ENCODE peak calls at places on chromosome 1, in five cellular contexts. F is nephron progenitor cell; J is stimulated activated CD8-positive, alpha-beta memory T cell treated with anti-CD3 and anti-CD28 coated beads, Interleukin-15, amount 100 ng/mL, for 1 hour; H is substantia nigra; B is T follicular helper cell. E is an unnamed sample.

GRCh38 chr1:44276006-44276405 is 62.7 kb downstream of the DMAP1 start:
- DNase-seq in B (no peak), H (no peak), J (no peak), F (no peak), E (no peak)

GRCh38 chr1:218851601-218852000 is 322.1 kb upstream of the LYPLAL1 start:
- DNase-seq in B (no peak), H (no peak), J (no peak), F (no peak), E (no peak)

GRCh38 chr1:39489567-39490239 is 1.7 kb upstream of the BMP8A start:
- DNase-seq in F (no peak), H (no peak), J (no peak), B (no peak), E (no peak)

GRCh38 chr1:18001725-18002124 is 105.9 kb upstream of the IGSF21 start:
- DNase-seq in F (no peak), B (no peak), H (no peak), J (no peak), E (no peak)

GRCh38 chr1:230744382-230744781 is 2.8 kb upstream of the CAPN9 start:
- DNase-seq in B (no peak), F (no peak), H (no peak), J (no peak), E (no peak)

GRCh38 chr1:3803905-3804626 is 7.8 kb upstream of the LRRC47 start:
- DNase-seq in J (no peak), H (no peak), F (no peak), B (no peak), E (no peak)

GRCh38 chr1:201703646-201704438 is 125.1 kb upstream of the IPO9 start:
- DNase-seq in H (peak; percentile 80), J (peak; percentile 42), F (peak; percentile 92), B (peak; percentile 35), E (peak; percentile 86)

GRCh38 chr1:84174051-84174556 is 30.0 kb downstream of the PRKACB start:
- DNase-seq in B (no peak), F (no peak), H (no peak), J (no peak), E (no peak)

GRCh38 chr1:14876747-14877146 is 276.8 kb upstream of the TMEM51 start:
- DNase-seq in F (no peak), H (no peak), J (no peak), B (no peak), E (no peak)